ENCODE peak calls at places on chromosomes 12 and 14, in four cellular contexts. One of them, this sample, is unnamed. For H3K4me1, the result is how much of the 10 kb centered on the place peaks cover.

GRCh38 chr14:75298187-75298985 is 19.8 kb downstream of the FOS start:
- DNase-seq in K562: no peak
- DNase-seq in A549: no peak
- DNase-seq in CD4-positive, CD25-positive, alpha-beta regulatory T cell: no peak
- DNase-seq in this sample: no peak

GRCh38 chr12:111314949-111315539 is 53.9 kb downstream of the PHETA1 start:
- DNase-seq in K562: no peak
- DNase-seq in A549: no peak
- DNase-seq in CD4-positive, CD25-positive, alpha-beta regulatory T cell: no peak
- DNase-seq in this sample: no peak

GRCh38 chr14:63840981-63841380 is 11.8 kb upstream of the SYNE2 start:
- DNase-seq in K562: no peak
- DNase-seq in A549: no peak
- DNase-seq in CD4-positive, CD25-positive, alpha-beta regulatory T cell: peak
- DNase-seq in this sample: no peak

GRCh38 chr14:95523051-95523817 is 6.8 kb upstream of the SYNE3 start:
- DNase-seq in K562: peak
- DNase-seq in A549: no peak
- DNase-seq in CD4-positive, CD25-positive, alpha-beta regulatory T cell: peak
- DNase-seq in this sample: no peak

GRCh38 chr12:50542448-50542847 is 37.7 kb downstream of the DIP2B start:
- DNase-seq in K562: no peak
- DNase-seq in A549: peak
- DNase-seq in CD4-positive, CD25-positive, alpha-beta regulatory T cell: peak
- DNase-seq in this sample: no peak

GRCh38 chr14:77607741-77608302 is 8.6 kb downstream of the SPTLC2 start:
- DNase-seq in K562: peak
- DNase-seq in A549: no peak
- DNase-seq in CD4-positive, CD25-positive, alpha-beta regulatory T cell: peak
- DNase-seq in this sample: no peak

GRCh38 chr14:70822706-70823185 is 13.4 kb upstream of the MAP3K9 start:
- DNase-seq in K562: no peak
- DNase-seq in A549: peak
- DNase-seq in CD4-positive, CD25-positive, alpha-beta regulatory T cell: no peak
- DNase-seq in this sample: peak

GRCh38 chr14:105074601-105075053 is 9.4 kb upstream of the GPR132 start:
- DNase-seq in K562: no peak
- DNase-seq in A549: no peak
- DNase-seq in CD4-positive, CD25-positive, alpha-beta regulatory T cell: no peak
- DNase-seq in this sample: no peak

GRCh38 chr14:34347683-34348082 is 114.4 kb downstream of the SPTSSA start:
- DNase-seq in K562: no peak
- DNase-seq in A549: no peak
- DNase-seq in CD4-positive, CD25-positive, alpha-beta regulatory T cell: no peak
- DNase-seq in this sample: no peak

GRCh38 chr12:62625238-62625637 is 158.6 kb downstream of the MON2 start:
- DNase-seq in K562: no peak
- DNase-seq in A549: no peak
- DNase-seq in CD4-positive, CD25-positive, alpha-beta regulatory T cell: no peak
- DNase-seq in this sample: no peak

GRCh38 chr14:75310295-75311059 is 31.8 kb downstream of the FOS start:
- DNase-seq in K562: no peak
- DNase-seq in A549: peak
- DNase-seq in CD4-positive, CD25-positive, alpha-beta regulatory T cell: no peak
- DNase-seq in this sample: no peak

GRCh38 chr12:28909291-28909690 is 239.8 kb upstream of the FAR2 start:
- DNase-seq in K562: no peak
- DNase-seq in A549: no peak
- DNase-seq in CD4-positive, CD25-positive, alpha-beta regulatory T cell: no peak
- DNase-seq in this sample: no peak

GRCh38 chr12:12804011-12804410 is 9.1 kb upstream of the DDX47 start:
- DNase-seq in K562: no peak
- DNase-seq in A549: peak
- DNase-seq in CD4-positive, CD25-positive, alpha-beta regulatory T cell: peak
- DNase-seq in this sample: no peak

GRCh38 chr12:104026841-104027599 is 23.0 kb downstream of the GLT8D2 start:
- DNase-seq in K562: no peak
- DNase-seq in A549: no peak
- DNase-seq in CD4-positive, CD25-positive, alpha-beta regulatory T cell: no peak
- DNase-seq in this sample: no peak

GRCh38 chr12:100651694-100652093 is 78.2 kb downstream of the GAS2L3 start:
- DNase-seq in K562: no peak
- DNase-seq in A549: no peak
- DNase-seq in CD4-positive, CD25-positive, alpha-beta regulatory T cell: no peak
- DNase-seq in this sample: no peak

GRCh38 chr14:95190857-95191256 is 33.5 kb upstream of the DICER1 start:
- DNase-seq in K562: no peak
- DNase-seq in A549: no peak
- DNase-seq in CD4-positive, CD25-positive, alpha-beta regulatory T cell: no peak
- DNase-seq in this sample: no peak

GRCh38 chr14:96057738-96058137 is 18.6 kb downstream of the C14orf132 start:
- DNase-seq in K562: no peak
- DNase-seq in A549: no peak
- DNase-seq in CD4-positive, CD25-positive, alpha-beta regulatory T cell: no peak
- DNase-seq in this sample: no peak

GRCh38 chr12:123929869-123930583 is 42.6 kb downstream of the CCDC92 start:
- DNase-seq in K562: no peak
- DNase-seq in A549: no peak
- DNase-seq in CD4-positive, CD25-positive, alpha-beta regulatory T cell: no peak
- DNase-seq in this sample: no peak
- H3K27ac ChIP-seq in K562: no peak
- H3K27ac ChIP-seq in A549: no peak
- H3K27ac ChIP-seq in CD4-positive, CD25-positive, alpha-beta regulatory T cell: no peak
- H3K27ac ChIP-seq in this sample: no peak

GRCh38 chr14:102646615-102647014 is 54.2 kb downstream of the RCOR1 start:
- DNase-seq in K562: no peak
- DNase-seq in A549: no peak
- DNase-seq in CD4-positive, CD25-positive, alpha-beta regulatory T cell: no peak
- DNase-seq in this sample: no peak
- H3K4me1 ChIP-seq in K562: under half
- H3K4me1 ChIP-seq in A549: under half
- H3K4me1 ChIP-seq in CD4-positive, CD25-positive, alpha-beta regulatory T cell: under half
- H3K4me1 ChIP-seq in this sample: under half

DNA sequence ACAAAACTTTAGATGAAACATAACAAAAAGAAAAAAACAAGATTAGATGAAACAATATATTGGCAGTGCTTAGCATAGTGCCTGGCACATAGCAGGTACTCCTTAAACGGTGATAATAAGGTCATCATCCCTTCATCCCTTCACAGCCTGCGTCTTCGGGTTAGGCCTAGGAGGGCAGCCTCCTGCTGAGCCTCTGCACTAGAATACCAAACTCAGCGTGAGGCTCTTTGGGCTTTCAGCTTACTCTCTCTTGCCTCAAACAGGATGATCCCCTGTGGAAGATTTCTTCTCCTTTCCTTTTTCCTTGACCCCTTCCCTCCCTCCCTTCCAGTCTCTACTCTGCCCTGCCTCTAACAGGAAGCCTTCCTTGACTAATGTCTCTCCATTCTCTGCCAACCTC is 14.4 kb upstream of the FIGNL2 start:
- DNase-seq in K562: no peak
- DNase-seq in A549: no peak
- DNase-seq in CD4-positive, CD25-positive, alpha-beta regulatory T cell: no peak
- DNase-seq in this sample: no peak
- H3K4me3 ChIP-seq in K562: no peak
- H3K4me3 ChIP-seq in A549: no peak
- H3K4me3 ChIP-seq in CD4-positive, CD25-positive, alpha-beta regulatory T cell: no peak
- H3K4me3 ChIP-seq in this sample: no peak

GRCh38 chr12:92218394-92219077 is 72.9 kb upstream of the BTG1 start:
- DNase-seq in K562: no peak
- DNase-seq in A549: no peak
- DNase-seq in CD4-positive, CD25-positive, alpha-beta regulatory T cell: peak
- DNase-seq in this sample: no peak
- H3K27ac ChIP-seq in K562: no peak
- H3K27ac ChIP-seq in A549: no peak
- H3K27ac ChIP-seq in CD4-positive, CD25-positive, alpha-beta regulatory T cell: no peak
- H3K27ac ChIP-seq in this sample: no peak